ENCODE peak calls at places on chromosomes 1 and 21, in four cellular contexts. U is naive thymus-derived CD4-positive, alpha-beta T cell; L is lower lobe of right lung; H is right lobe of liver. M is an unnamed sample. For H3K36me3 and H3K4me1, the result is how much of the 10 kb centered on the place peaks cover.

GRCh38 chr1:225113265-225113664 is 183.8 kb downstream of the DNAH14 start:
- ATAC-seq in L (no peak), U (no peak), H (peak), M (no peak)

GRCh38 chr1:240350910-240351331 is 259.2 kb downstream of the FMN2 start:
- ATAC-seq in L (no peak), U (no peak), H (no peak), M (no peak)

GRCh38 chr1:235090406-235091069 is 38.1 kb downstream of the TOMM20 start:
- ATAC-seq in L (no peak), U (no peak), H (no peak), M (peak)

GRCh38 chr21:33496345-33496744 is 4.8 kb upstream of the DNAJC28 start:
- ATAC-seq in H (no peak), L (no peak), U (no peak), M (no peak)

GRCh38 chr1:183194527-183195145 is 8.6 kb downstream of the LAMC2 start:
- ATAC-seq in L (no peak), U (peak), H (no peak), M (no peak)

GRCh38 chr1:192905049-192905448 is 96.2 kb downstream of the RGS2 start:
- ATAC-seq in L (no peak), U (no peak), H (no peak), M (peak)

GRCh38 chr1:201849372-201850052 is 20.6 kb downstream of the IPO9 start:
- ATAC-seq in L (no peak), U (no peak), H (peak), M (peak)

GRCh38 chr1:201511925-201512539 is 5.1 kb upstream of the CSRP1 start:
- ATAC-seq in L (peak), H (peak), U (peak), M (peak)

GRCh38 chr1:189253601-189254350 is 1223.9 kb downstream of the BRINP3 start:
- ATAC-seq in U (no peak), L (no peak), H (no peak), M (no peak)

GRCh38 chr1:43541721-43542401 is 11.2 kb downstream of the PTPRF start:
- ATAC-seq in H (peak), U (no peak), L (peak), M (peak)

GRCh38 chr1:2248127-2248826 is 20.2 kb downstream of the SKI start:
- ATAC-seq in H (peak), L (peak), U (no peak), M (no peak)

GRCh38 chr1:64843675-64844074 is 98.8 kb downstream of the RAVER2 start:
- ATAC-seq in L (no peak), U (no peak), H (no peak), M (no peak)

GRCh38 chr1:64844175-64844574 is 99.3 kb downstream of the RAVER2 start:
- ATAC-seq in H (no peak), L (no peak), U (no peak), M (no peak)

GRCh38 chr1:64845831-64846425 is 101.1 kb downstream of the RAVER2 start:
- ATAC-seq in L (no peak), U (no peak), H (no peak), M (no peak)

GRCh38 chr1:64846573-64847430 is 101.9 kb downstream of the RAVER2 start:
- ATAC-seq in L (no peak), U (no peak), H (peak), M (no peak)

DNA sequence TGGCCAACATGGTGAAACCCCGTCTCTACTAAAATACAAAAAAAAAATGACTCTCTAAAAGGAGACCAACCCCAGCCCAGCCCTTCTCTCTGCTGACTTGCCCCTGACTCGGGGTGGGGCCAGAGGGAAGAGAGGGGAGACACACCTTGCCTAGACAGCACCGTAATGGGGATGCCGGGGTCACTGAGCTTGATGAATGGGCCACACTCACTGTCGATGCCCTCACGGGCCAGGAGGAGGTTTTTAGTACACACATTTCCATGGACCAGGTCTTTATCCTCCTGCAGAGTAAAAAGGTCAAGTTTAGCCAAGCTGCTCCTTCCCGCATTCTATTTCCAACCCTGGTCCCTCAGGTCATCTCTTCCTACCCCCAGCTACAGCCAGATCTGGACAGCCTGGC is 99.7 kb downstream of the RAVER2 start:
- ATAC-seq in H (no peak), U (no peak), L (no peak), M (no peak)
- H3K36me3 ChIP-seq in H (half or more), U (under half), L (half or more), M (half or more)

DNA sequence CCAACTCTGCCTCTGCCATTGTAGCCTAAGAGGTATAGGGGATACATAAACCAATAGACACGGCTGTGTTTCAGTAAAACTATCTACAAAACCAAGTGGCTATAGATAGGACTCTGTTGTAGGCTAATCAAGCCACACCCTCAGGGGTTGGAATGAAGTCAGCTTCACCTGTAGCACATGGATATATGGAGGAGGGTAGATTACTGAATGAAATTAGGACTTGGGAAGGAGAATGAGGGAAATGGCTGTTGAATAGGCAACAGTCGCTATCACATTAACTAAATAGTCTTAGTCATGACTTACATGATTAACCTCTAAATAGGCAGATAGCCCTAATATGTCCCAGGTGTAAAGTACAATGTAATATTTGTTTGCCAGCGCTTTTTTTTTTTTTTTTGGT is 49.7 kb downstream of the DESI2 start:
- ATAC-seq in L (no peak), U (no peak), H (no peak), M (no peak)
- H3K4me1 ChIP-seq in L (under half), U (under half), H (under half), M (under half)

DNA sequence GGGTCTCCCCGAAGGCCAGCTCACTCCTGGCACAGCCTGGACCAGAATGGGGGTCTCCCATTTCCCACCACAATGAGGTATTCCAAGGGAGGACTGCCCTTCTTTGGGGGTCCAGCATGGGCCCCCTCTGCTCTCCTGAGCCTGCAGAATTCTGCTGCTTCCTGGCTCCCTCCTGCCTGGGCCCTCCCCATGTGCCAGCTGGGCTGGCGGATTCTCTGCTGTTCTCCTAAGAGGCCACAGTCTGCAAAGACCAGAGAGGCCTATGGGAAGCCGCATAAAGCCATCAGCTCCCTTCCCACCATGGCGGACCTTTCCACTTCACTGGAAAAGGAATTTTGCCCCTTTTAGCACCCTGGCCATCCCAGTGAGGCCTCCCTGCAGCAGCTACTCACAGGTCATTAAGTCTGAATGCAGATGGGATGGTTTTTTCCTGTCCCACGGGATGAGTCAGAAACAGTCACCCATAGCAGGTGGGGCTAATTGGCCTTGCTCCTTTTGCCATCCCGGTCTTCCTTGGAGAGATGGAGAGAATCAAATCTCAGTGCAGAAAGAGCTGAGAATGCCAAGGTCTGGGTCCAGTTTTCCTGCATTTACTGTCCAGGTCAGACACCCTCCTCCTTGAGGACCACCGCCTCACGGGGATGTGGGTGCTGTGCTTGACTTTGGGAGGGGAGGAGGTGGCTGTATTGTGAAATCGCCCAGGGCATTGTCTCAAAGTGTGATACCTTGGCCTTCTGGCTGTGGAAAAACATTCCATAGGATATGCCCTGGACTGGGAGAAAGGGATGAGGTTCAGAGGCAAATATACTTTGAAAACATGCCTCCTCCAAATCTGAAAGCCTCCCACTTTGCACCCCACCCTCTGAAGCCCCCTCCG is 23.2 kb downstream of the MYBPH start:
- ATAC-seq in H (no peak), L (no peak), U (no peak), M (no peak)
- H3K27ac ChIP-seq in H (no peak), L (no peak), U (no peak), M (no peak)

DNA sequence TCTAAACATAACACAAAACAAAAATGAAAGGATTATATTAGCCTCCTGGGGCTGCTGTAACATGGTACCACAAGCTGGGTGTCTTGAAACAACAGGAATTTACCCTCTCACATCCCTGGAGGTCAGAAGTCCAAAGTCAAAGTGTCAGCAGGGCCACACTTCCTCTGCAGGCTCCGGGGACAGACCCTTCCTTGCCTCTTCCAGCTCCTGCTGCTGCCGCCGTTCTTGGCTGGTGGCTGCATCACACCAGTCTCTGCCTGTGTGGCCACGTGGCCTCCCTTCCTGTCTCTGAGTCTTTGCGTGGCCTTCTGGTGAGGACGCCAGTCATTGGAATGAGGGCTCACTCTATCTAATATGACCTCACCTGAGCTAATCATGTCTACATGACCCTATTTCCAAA is 8.2 kb downstream of the SLC37A1 start:
- ATAC-seq in H (no peak), U (no peak), L (no peak), M (no peak)
- H3K36me3 ChIP-seq in H (under half), U (under half), L (half or more), M (under half)

GRCh38 chr1:12543747-12544146 is 74.3 kb downstream of the DHRS3 start:
- ATAC-seq in U (no peak), L (no peak), H (no peak), M (no peak)

GRCh38 chr1:12541274-12542137 is 76.5 kb downstream of the DHRS3 start:
- ATAC-seq in U (no peak), H (peak), L (peak), M (no peak)

GRCh38 chr1:12542138-12542465 is 75.9 kb downstream of the DHRS3 start:
- ATAC-seq in H (no peak), L (no peak), U (no peak), M (no peak)

GRCh38 chr1:12544357-12544756 is 73.7 kb downstream of the DHRS3 start:
- ATAC-seq in U (no peak), L (no peak), H (no peak), M (no peak)

DNA sequence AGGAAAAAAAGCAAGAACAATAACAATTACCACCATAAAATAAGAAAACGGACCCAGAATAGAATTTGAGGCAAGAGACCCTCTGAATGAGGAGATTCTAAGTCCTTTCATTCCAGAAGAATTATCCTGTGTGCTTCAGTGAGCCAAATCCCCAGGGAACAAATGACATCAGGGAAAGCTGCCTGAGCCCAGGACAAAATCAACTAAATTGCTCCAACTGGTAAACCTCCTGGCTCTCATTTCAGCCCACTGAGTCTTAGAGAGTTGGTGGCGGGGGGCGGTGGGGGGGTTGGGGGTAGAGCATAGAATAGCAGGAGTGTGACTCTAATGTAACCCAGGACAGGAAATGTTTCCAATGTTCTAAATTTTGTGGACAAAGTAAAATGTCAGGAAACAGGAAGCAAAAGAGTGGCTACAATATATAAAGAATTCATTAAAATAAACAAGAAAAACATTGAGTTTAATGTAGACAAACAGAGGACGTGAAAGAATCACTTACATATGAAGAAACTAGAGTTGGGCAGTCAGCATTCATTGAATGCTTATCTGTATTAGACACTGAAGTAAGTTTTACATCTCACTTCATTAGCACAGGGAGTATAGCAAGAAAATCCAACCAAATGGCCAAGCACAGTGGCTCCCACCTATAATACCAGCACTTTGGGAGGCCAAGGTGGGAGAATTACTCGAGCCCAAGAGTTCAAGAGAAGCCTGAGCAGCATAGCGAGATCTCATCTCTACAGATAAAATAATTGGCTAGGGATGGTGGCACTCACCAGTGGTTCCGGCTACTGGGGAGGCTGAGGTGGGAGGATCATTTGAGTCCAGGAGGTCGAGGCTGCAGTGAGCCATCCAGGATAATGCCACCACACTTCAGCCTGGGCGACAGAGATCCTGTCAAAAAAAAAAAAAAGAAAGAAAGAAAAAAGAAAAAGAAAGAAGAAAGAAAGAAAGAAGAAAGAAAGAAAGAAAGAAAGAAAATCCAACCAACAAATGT is 75.1 kb downstream of the DHRS3 start:
- ATAC-seq in U (no peak), H (no peak), L (no peak), M (no peak)
- H3K4me1 ChIP-seq in U (under half), H (under half), L (half or more), M (under half)

GRCh38 chr1:115641762-115642167 is at the start of gene VANGL1:
- ATAC-seq in U (peak), L (peak), H (peak), M (peak)
- H3K27ac ChIP-seq in U (no peak), L (peak), H (peak), M (peak)

DNA sequence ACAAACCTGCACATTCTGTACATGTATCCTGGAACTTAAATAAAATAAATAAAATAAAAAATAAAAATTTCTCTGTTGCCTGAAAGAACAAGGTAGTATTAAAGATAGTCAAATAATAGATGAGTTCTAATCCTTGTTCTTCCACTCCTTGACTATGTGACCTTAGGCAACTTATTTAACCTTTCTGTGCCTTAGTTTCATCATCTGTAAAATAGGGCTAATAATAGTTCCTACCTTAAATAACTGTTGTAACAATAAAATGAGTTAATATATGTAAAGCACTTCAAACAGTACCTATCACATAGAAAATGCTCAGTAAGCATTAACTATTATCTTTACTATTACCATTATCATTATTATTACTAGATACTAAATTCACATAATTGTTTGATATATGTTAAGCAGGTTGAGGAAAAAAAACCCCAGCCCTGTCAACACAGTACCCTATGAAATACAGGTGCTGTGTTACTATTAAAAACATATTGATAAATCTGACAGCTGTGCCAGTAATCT is 23.1 kb downstream of the SASS6 start:
- ATAC-seq in H (no peak), L (no peak), U (no peak), M (no peak)
- H3K36me3 ChIP-seq in H (under half), L (under half), U (under half), M (under half)

GRCh38 chr1:226643167-226643566 is 94.6 kb downstream of the STUM start:
- ATAC-seq in L (peak), U (peak), H (peak), M (peak)

GRCh38 chr1:226643701-226644540 is 95.2 kb downstream of the ITPKB start:
- ATAC-seq in L (peak), H (peak), U (peak), M (no peak)

GRCh38 chr1:226646026-226646869 is 92.8 kb downstream of the ITPKB start:
- ATAC-seq in H (no peak), L (no peak), U (no peak), M (peak)

GRCh38 chr1:226645279-226645976 is 93.7 kb downstream of the ITPKB start:
- ATAC-seq in L (no peak), U (no peak), H (no peak), M (peak)

DNA sequence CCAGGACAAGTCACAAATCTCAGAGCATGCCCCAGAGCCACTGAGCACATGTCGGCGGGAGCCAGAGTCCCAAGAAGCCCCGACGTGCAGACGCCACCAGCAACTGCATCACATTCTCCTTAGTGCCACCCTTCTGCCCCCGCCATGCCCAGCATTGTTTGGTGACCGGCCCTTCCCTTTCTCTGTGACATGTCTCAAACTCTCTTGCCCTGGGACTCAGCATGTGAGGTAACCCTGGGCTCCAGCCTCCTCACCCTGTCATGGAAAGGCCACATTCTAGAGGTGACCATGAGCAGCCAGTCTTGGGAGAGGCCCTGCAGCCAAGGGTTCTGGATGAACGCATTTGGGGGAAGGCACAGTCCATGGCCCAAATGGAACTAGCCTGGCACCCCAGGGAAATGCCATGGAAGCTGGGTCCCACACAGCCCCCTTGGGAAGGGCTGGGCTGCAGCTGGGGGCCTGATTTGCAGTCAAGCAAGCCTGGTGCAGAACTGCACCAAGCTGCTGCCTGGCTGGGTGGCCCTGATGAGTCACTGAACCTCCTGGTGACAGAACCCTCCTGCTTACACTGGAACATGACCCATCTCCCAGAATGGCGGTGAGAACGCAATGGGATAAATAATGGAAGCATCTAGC is 94.4 kb downstream of the ITPKB start:
- ATAC-seq in L (no peak), U (no peak), H (no peak), M (no peak)
- H3K4me1 ChIP-seq in L (under half), U (under half), H (under half), M (under half)

GRCh38 chr1:248158758-248159157 is 13.8 kb downstream of the OR2M5 start:
- ATAC-seq in L (no peak), H (no peak), U (no peak), M (no peak)

GRCh38 chr1:248152056-248152827 is 7.3 kb downstream of the OR2M5 start:
- ATAC-seq in L (no peak), H (no peak), U (no peak), M (no peak)

DNA sequence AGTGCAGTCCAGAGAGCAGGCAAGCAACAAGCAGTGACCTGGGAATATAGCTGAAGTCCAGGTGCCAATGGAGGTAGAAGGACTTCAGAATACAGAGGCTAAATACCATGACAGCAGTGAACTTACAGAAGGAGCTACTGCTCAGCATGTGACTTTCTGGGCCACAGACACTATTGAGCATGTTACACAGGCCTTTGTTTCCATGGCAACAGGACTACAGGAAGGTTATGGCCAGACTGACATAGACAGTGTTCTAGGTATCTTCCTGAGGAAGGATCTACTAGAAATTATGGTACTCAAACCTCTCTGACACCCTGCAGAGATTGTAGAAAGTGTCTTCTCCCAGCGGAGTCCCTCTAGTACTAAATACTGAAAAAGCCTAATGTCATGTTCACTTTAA is 11.0 kb downstream of the OR2M5 start:
- ATAC-seq in H (no peak), U (no peak), L (no peak), M (no peak)
- H3K27ac ChIP-seq in H (no peak), U (no peak), L (no peak), M (no peak)

GRCh38 chr1:115557715-115558114 is 84.1 kb upstream of the VANGL1 start:
- ATAC-seq in H (no peak), U (no peak), L (no peak), M (no peak)
- H3K36me3 ChIP-seq in H (under half), U (under half), L (under half), M (under half)